ENCODE peak calls at places on chromosomes 12 and 14, in nine cellular contexts. A is heart right ventricle, Y is heart left ventricle, Q is GM23338, P is Peyer's patch, K is tibial artery, J is transverse colon, M is A549, E is psoas muscle. D is an unnamed sample. For H3K4me1, the result is how much of the 10 kb centered on the place peaks cover.

GRCh38 chr12:31732926-31733548 is 4.2 kb upstream of the AMN1 start:
- DNase-seq in P (no peak), M (peak), A (no peak), E (no peak), Y (no peak), J (no peak), K (no peak), Q (peak), D (no peak)

GRCh38 chr14:101819251-101819990 is 57.9 kb downstream of the PPP2R5C start:
- DNase-seq in M (no peak), Y (no peak), K (no peak), P (no peak), A (no peak), J (peak), Q (no peak), E (no peak), D (no peak)

GRCh38 chr14:93023039-93023438 is 92.7 kb downstream of the ITPK1 start:
- DNase-seq in E (no peak), K (no peak), Q (peak), Y (no peak), J (no peak), M (peak), P (no peak), A (no peak), D (no peak)

GRCh38 chr12:85872497-85873091 is 1.5 kb upstream of the NTS start:
- DNase-seq in A (no peak), Y (no peak), M (peak), K (no peak), Q (peak), E (no peak), J (no peak), P (no peak), D (no peak)

GRCh38 chr14:95523051-95523817 is 6.8 kb upstream of the SYNE3 start:
- DNase-seq in P (no peak), Q (no peak), J (no peak), M (no peak), K (no peak), A (no peak), Y (no peak), E (no peak), D (no peak)

GRCh38 chr14:52055215-52055614 is 13.6 kb downstream of the NID2 start:
- DNase-seq in Y (no peak), E (no peak), M (no peak), K (no peak), A (no peak), Q (no peak), P (no peak), J (no peak), D (no peak)

GRCh38 chr14:92917041-92917940 is 5.7 kb upstream of the CHGA start:
- DNase-seq in Y (no peak), P (no peak), Q (no peak), K (no peak), J (no peak), E (no peak), A (no peak), M (no peak), D (no peak)

GRCh38 chr12:120668091-120668796 is 18.7 kb upstream of the MLEC start:
- DNase-seq in K (no peak), Q (peak), P (no peak), Y (no peak), E (no peak), M (no peak), J (no peak), A (no peak), D (no peak)

GRCh38 chr12:93674386-93674785 is 2.8 kb upstream of the CRADD start:
- DNase-seq in P (no peak), Q (no peak), Y (no peak), M (no peak), J (no peak), A (no peak), K (no peak), E (no peak), D (no peak)

GRCh38 chr12:1646908-1647669 is 18.1 kb downstream of the WNT5B start:
- DNase-seq in E (no peak), A (no peak), J (no peak), Y (no peak), K (no peak), M (no peak), Q (no peak), P (no peak), D (no peak)

GRCh38 chr14:85090681-85091080 is 439.3 kb upstream of the FLRT2 start:
- DNase-seq in E (no peak), K (no peak), A (no peak), Y (no peak), Q (no peak), P (no peak), M (no peak), J (no peak), D (no peak)

GRCh38 chr12:8145754-8146415 is 10.9 kb upstream of the ZNF705A start:
- DNase-seq in K (peak), A (peak), Q (peak), M (no peak), P (no peak), J (no peak), Y (peak), E (peak), D (peak)

GRCh38 chr12:41439858-41440257 is 251.7 kb downstream of the PDZRN4 start:
- DNase-seq in K (no peak), Y (no peak), E (no peak), P (no peak), J (no peak), A (no peak), M (no peak), Q (no peak), D (no peak)

GRCh38 chr12:50157259-50157658 is 9.9 kb downstream of the CERS5 start:
- DNase-seq in Y (no peak), J (no peak), P (no peak), K (no peak), M (no peak), E (no peak), Q (no peak), A (no peak), D (no peak)

GRCh38 chr14:90405755-90406154 is 8.9 kb downstream of the CALM1 start:
- DNase-seq in E (no peak), Q (no peak), M (no peak), A (no peak), K (no peak), P (no peak), Y (no peak), J (no peak), D (no peak)

GRCh38 chr12:111597731-111598636 is 1.1 kb downstream of the ATXN2 start:
- DNase-seq in K (peak), A (peak), E (peak), Q (peak), M (peak), Y (peak), P (peak), J (peak), D (peak)

GRCh38 chr12:991350-992278 is 591 bp downstream of the ERC1 start:
- DNase-seq in Q (peak), Y (no peak), P (no peak), A (peak), M (no peak), K (peak), J (peak), E (no peak), D (peak)

GRCh38 chr14:104688755-104689619 is at the start of gene INF2:
- DNase-seq in M (peak), J (peak), K (peak), Y (peak), Q (peak), A (peak), E (peak), P (peak), D (no peak)

GRCh38 chr14:54366726-54367707 is 29.8 kb upstream of the CDKN3 start:
- DNase-seq in P (no peak), M (peak), J (peak), Y (peak), Q (peak), K (no peak), E (no peak), A (no peak), D (no peak)

GRCh38 chr14:24595046-24595808 is 14.3 kb downstream of the GZMH start:
- DNase-seq in A (no peak), Y (no peak), E (no peak), Q (no peak), K (no peak), P (no peak), J (no peak), M (peak), D (no peak)

GRCh38 chr12:54082402-54082892 is 28.8 kb downstream of the HOXC4 start:
- DNase-seq in A (no peak), P (peak), K (no peak), Y (no peak), J (peak), M (no peak), E (no peak), Q (peak), D (no peak)

GRCh38 chr14:29820785-29821184 is 106.9 kb downstream of the PRKD1 start:
- DNase-seq in Q (no peak), M (no peak), Y (no peak), K (no peak), A (no peak), P (no peak), E (no peak), J (no peak), D (no peak)

GRCh38 chr12:1629338-1630080 is 478 bp downstream of the WNT5B start:
- DNase-seq in K (no peak), P (peak), Y (no peak), Q (peak), J (peak), M (no peak), A (no peak), E (no peak), D (peak)

GRCh38 chr12:32148372-32148771 is 41.7 kb downstream of the BICD1 start:
- DNase-seq in Y (no peak), K (no peak), A (no peak), J (no peak), M (peak), P (no peak), E (no peak), Q (no peak), D (no peak)

GRCh38 chr14:74552623-74553022 is 59.1 kb downstream of the ISCA2 start:
- DNase-seq in J (peak), E (peak), Q (no peak), A (peak), P (no peak), M (no peak), K (peak), Y (peak), D (peak)

GRCh38 chr14:100688598-100689499 is 37.8 kb upstream of the DLK1 start:
- DNase-seq in M (peak), K (no peak), E (no peak), Q (no peak), A (no peak), P (no peak), Y (no peak), J (no peak), D (no peak)

GRCh38 chr14:96011609-96012008 is 27.6 kb upstream of the C14orf132 start:
- DNase-seq in A (no peak), Y (no peak), Q (no peak), J (no peak), P (no peak), K (no peak), E (no peak), M (no peak), D (no peak)

GRCh38 chr12:112096070-112096469 is 12.5 kb downstream of the NAA25 start:
- DNase-seq in M (no peak), K (no peak), Q (no peak), Y (no peak), A (no peak), E (no peak), J (no peak), P (no peak), D (no peak)

GRCh38 chr14:91338369-91338768 is 79.3 kb downstream of the CCDC88C start:
- DNase-seq in P (no peak), E (no peak), Y (no peak), J (no peak), A (no peak), M (no peak), K (no peak), Q (no peak), D (no peak)

GRCh38 chr12:27427824-27428223 is 18.7 kb upstream of the SMCO2 start:
- DNase-seq in A (no peak), Q (no peak), J (no peak), M (no peak), Y (no peak), K (no peak), P (no peak), E (no peak), D (no peak)

GRCh38 chr14:65336191-65336591 is 76.3 kb upstream of the FUT8 start:
- DNase-seq in Y (no peak), M (no peak), P (no peak), Q (no peak), E (no peak), A (no peak), K (no peak), J (no peak), D (no peak)

GRCh38 chr14:100417466-100417865 is 94.3 kb downstream of the SLC25A47 start:
- DNase-seq in J (peak), A (peak), Y (no peak), P (peak), E (peak), K (no peak), M (peak), Q (peak), D (peak)

GRCh38 chr14:55191101-55191880 is at the start of gene DLGAP5:
- DNase-seq in Y (peak), K (peak), E (peak), M (peak), Q (peak), J (peak), P (peak), A (peak), D (peak)

GRCh38 chr14:56797569-56798446 is 12.5 kb downstream of the OTX2 start:
- DNase-seq in Y (no peak), A (no peak), M (no peak), E (no peak), J (no peak), Q (peak), K (no peak), P (peak), D (no peak)

GRCh38 chr14:50529288-50530179 is 2.8 kb downstream of the MAP4K5 start:
- DNase-seq in E (no peak), Y (no peak), K (no peak), Q (no peak), P (no peak), J (no peak), M (no peak), A (no peak), D (no peak)
- H3K4me3 ChIP-seq in E (peak), Y (no peak), K (no peak), Q (peak), P (no peak), J (no peak), M (no peak), A (no peak), D (no peak)

GRCh38 chr14:49953196-49953595 is 60.3 kb downstream of the ARF6 start:
- DNase-seq in E (no peak), P (no peak), Y (no peak), A (no peak), Q (no peak), J (no peak), M (no peak), K (no peak), D (no peak)

GRCh38 chr14:49951946-49952345 is 59.1 kb downstream of the ARF6 start:
- DNase-seq in E (no peak), M (no peak), Q (no peak), J (peak), P (no peak), Y (no peak), K (no peak), A (no peak), D (no peak)

GRCh38 chr14:49957089-49957852 is 64.4 kb downstream of the ARF6 start:
- DNase-seq in A (no peak), Q (no peak), P (no peak), M (peak), Y (no peak), K (no peak), J (no peak), E (no peak), D (no peak)

GRCh38 chr14:49954171-49954631 is 61.3 kb downstream of the ARF6 start:
- DNase-seq in M (peak), Q (no peak), K (no peak), Y (no peak), J (no peak), A (no peak), E (peak), P (no peak), D (no peak)

GRCh38 chr14:49955013-49955412 is 62.1 kb downstream of the ARF6 start:
- DNase-seq in P (no peak), K (no peak), M (no peak), Y (no peak), J (no peak), A (no peak), E (no peak), Q (no peak), D (no peak)
- H3K4me1 ChIP-seq in P (under half), K (under half), M (half or more), Y (under half), J (under half), A (under half), E (under half), Q (under half), D (under half)

GRCh38 chr12:128267246-128267622 is 264 bp downstream of the TMEM132C start:
- DNase-seq in A (no peak), Y (no peak), K (no peak), E (no peak), M (no peak), P (no peak), Q (peak), J (no peak), D (no peak)

GRCh38 chr12:128266559-128267245 is at the start of gene TMEM132C:
- DNase-seq in E (no peak), M (no peak), Q (peak), K (no peak), J (no peak), P (no peak), Y (no peak), A (no peak), D (no peak)

GRCh38 chr12:128268348-128268725 is 1.4 kb downstream of the TMEM132C start:
- DNase-seq in J (no peak), K (no peak), M (no peak), Q (peak), Y (no peak), P (no peak), E (no peak), A (no peak), D (no peak)

GRCh38 chr12:128269108-128269713 is 2.2 kb downstream of the TMEM132C start:
- DNase-seq in Y (no peak), P (no peak), J (no peak), Q (peak), K (no peak), E (no peak), M (no peak), A (no peak), D (no peak)

DNA sequence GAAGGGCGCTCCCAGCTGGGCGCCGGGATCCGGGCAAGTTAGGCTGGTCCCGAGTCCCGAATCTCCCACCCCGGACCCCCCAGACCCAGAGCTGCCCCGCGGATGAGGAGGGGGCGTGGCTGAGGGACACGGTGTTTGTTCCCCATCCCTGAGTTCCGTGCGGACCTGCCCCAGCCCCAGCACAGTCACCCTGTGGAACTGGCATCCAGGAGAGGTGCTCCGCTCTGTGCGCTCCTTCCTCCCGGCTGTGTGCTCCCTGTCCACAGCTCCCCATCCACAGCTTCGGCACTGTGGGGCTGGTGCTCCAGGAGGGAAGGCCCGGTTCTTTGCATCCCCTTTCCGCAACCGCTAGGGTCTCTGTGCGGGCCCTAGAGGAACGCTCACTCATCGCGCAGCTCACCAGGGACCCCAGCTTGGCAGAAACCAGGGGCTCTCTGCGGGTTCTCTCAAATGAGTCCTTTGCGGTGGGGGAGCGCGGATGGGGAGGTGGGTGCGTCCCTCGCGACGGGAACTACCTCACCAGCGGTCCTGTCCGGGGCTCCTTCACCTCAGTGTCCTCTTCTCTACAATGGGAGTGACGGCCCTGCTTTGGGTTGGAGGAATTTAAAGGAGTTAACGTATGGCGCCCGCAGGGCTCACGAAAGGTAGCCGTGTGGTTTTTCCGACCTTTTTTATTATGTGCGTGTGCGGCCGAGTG is 829 bp downstream of the TMEM132C start:
- DNase-seq in Q (peak), K (no peak), J (no peak), M (no peak), Y (no peak), P (no peak), A (no peak), E (no peak), D (no peak)
- H3K4me3 ChIP-seq in Q (peak), K (no peak), J (no peak), M (no peak), Y (no peak), P (peak), A (peak), E (peak), D (no peak)

GRCh38 chr12:6943719-6944380 is at the start of the genes C12orf57 and RNU7-1:
- DNase-seq in Y (peak), J (peak), K (peak), M (peak), E (peak), P (peak), A (peak), Q (peak), D (peak)

GRCh38 chr12:6941786-6942185 is 1.8 kb upstream of the RNU7-1 start:
- DNase-seq in A (no peak), M (no peak), J (no peak), E (no peak), P (no peak), Q (no peak), K (no peak), Y (no peak), D (no peak)

GRCh38 chr12:6941267-6941666 is 2.3 kb upstream of the RNU7-1 start:
- DNase-seq in Q (no peak), Y (no peak), E (peak), M (no peak), A (no peak), K (no peak), J (no peak), P (peak), D (no peak)

GRCh38 chr12:6943387-6943718 is 263 bp upstream of the RNU7-1 start:
- DNase-seq in M (peak), E (peak), Y (peak), A (peak), J (peak), P (peak), Q (peak), K (peak), D (peak)

DNA sequence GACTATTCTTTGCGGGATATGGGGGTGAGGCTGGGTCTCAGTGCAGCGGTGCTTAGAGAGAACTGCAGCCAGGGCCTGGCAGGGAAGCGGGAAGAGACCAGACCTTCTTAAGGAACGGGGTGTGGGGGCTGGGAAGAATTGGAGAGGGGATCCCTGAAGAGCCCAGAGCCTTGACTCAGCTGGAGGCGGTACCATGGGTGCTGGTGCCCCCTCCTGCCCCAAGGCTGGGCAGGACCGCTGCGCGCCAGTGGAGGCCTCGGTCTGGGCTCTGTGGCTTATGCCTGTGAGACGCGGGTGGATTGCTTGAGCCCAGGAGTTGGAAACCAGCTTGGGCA is 1.3 kb upstream of the RNU7-1 start:
- DNase-seq in E (peak), M (no peak), Y (no peak), Q (no peak), P (peak), K (no peak), J (no peak), A (no peak), D (no peak)
- H3K4me1 ChIP-seq in E (under half), M (under half), Y (under half), Q (under half), P (under half), K (half or more), J (under half), A (under half), D (under half)

DNA sequence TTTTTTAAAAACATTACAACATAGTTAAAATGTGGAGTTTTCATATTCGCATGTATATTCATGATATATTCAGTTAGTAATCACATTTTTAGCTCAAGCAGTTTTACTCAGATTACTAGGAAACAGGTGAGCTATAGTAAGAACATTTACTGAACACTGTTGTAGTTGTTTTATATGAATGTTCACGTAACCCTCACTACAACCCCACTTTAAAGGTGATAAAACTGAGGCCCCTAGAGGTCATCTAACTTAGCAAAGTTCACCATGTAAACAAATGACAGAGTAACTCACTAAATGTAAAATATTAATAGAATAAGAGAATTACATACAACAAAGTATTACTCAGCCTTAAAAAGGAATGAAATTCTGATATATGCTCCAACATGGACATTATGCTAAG is 26.0 kb downstream of the RPAP3 start:
- DNase-seq in P (no peak), A (no peak), J (no peak), K (no peak), Y (no peak), Q (no peak), E (no peak), M (no peak), D (no peak)
- H3K4me3 ChIP-seq in P (no peak), A (no peak), J (no peak), K (no peak), Y (no peak), Q (no peak), E (no peak), M (no peak), D (no peak)

GRCh38 chr14:69808919-69809808 is 12.1 kb upstream of the SLC10A1 start:
- DNase-seq in A (no peak), Y (no peak), Q (no peak), P (no peak), E (no peak), K (no peak), J (no peak), M (no peak), D (no peak)
- H3K4me1 ChIP-seq in A (under half), Y (under half), Q (under half), P (under half), E (under half), K (under half), J (under half), M (under half), D (under half)